ENCODE peak calls at places on chromosomes 1 and 21, in six cellular contexts. J is IMR-90, C is neuronal stem cell, N is mesendoderm, Y is mesenchymal stem cell, T is H1. G is an unnamed sample. For H3K27me3, the result is how much of the 10 kb centered on the place peaks cover.

GRCh38 chr1:117754061-117754969 is 148.5 kb downstream of the TENT5C start:
- DNase-seq in Y (peak), J (peak), T (peak), N (peak), C (peak), G (peak)

GRCh38 chr1:190478193-190479007 is 736 bp upstream of the BRINP3 start:
- DNase-seq in J (peak), Y (peak), C (no peak), N (peak), T (no peak), G (no peak)

GRCh38 chr1:58942759-58943191 is 158.9 kb upstream of the JUN start:
- DNase-seq in T (no peak), J (no peak), C (no peak), N (no peak), Y (no peak), G (no peak)

GRCh38 chr1:107009286-107009685 is 47.2 kb upstream of the PRMT6 start:
- DNase-seq in J (no peak), C (no peak), Y (no peak), N (no peak), T (no peak), G (no peak)

GRCh38 chr1:8167936-8168335 is 141.8 kb upstream of the ERRFI1 start:
- DNase-seq in T (no peak), N (peak), J (no peak), C (no peak), Y (no peak), G (no peak)

GRCh38 chr1:208312706-208313105 is 68.5 kb upstream of the PLXNA2 start:
- DNase-seq in T (no peak), Y (peak), J (no peak), C (no peak), N (no peak), G (no peak)

GRCh38 chr1:18264450-18265000 is 156.9 kb downstream of the IGSF21 start:
- DNase-seq in C (no peak), T (no peak), J (no peak), Y (no peak), N (peak), G (no peak)

GRCh38 chr1:157963713-157964112 is 29.7 kb upstream of the KIRREL1 start:
- DNase-seq in N (peak), Y (peak), C (peak), T (peak), J (peak), G (peak)

GRCh38 chr1:237492359-237492758 is 398.4 kb downstream of the ZP4 start:
- DNase-seq in N (peak), T (no peak), Y (no peak), J (no peak), C (no peak), G (no peak)
- H3K27me3 ChIP-seq in N (under half), T (under half), Y (under half), J (under half), C (under half), G (under half)

DNA sequence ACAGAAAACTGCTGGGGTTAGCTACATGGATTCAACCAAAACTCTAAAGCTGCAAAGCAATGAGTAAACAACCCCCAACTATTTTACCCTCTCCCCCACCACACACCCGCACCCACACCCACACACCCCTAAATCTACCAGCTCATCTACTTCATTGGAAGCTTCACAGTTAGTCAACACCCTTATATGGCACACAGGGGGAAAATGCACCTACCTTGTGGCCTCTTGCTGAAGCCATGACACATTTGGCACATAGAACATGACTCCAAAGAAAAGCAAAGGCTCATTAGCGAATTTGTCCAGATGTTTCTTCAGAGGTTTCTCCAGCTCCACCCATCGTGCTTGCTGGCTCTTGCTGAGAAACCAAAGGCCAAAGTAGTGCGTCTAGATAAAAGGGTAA is 99.8 kb downstream of the PTPN14 start:
- DNase-seq in J (no peak), T (no peak), N (no peak), C (no peak), Y (no peak), G (no peak)
- H2AK5ac ChIP-seq in J (peak), T (peak), N (no peak), C (no peak), Y (no peak), G (no peak)

GRCh38 chr1:104720701-104721100 is 971.0 kb downstream of the AMY1C start:
- DNase-seq in Y (no peak), J (no peak), T (no peak), N (no peak), C (no peak), G (no peak)
- H3K4me3 ChIP-seq in Y (no peak), J (no peak), T (no peak), N (no peak), C (no peak), G (no peak)

GRCh38 chr21:28923439-28923975 is 69.2 kb downstream of the LTN1 start:
- DNase-seq in N (no peak), J (no peak), C (no peak), Y (no peak), T (no peak), G (no peak)

GRCh38 chr21:28932717-28933116 is 60.0 kb downstream of the LTN1 start:
- DNase-seq in N (no peak), J (no peak), Y (no peak), T (no peak), C (no peak), G (no peak)

GRCh38 chr21:28922368-28922767 is 70.3 kb downstream of the LTN1 start:
- DNase-seq in Y (no peak), N (peak), C (no peak), T (peak), J (no peak), G (no peak)

GRCh38 chr21:28928578-28929124 is 64.0 kb downstream of the LTN1 start:
- DNase-seq in C (no peak), N (no peak), J (no peak), T (no peak), Y (no peak), G (no peak)

DNA sequence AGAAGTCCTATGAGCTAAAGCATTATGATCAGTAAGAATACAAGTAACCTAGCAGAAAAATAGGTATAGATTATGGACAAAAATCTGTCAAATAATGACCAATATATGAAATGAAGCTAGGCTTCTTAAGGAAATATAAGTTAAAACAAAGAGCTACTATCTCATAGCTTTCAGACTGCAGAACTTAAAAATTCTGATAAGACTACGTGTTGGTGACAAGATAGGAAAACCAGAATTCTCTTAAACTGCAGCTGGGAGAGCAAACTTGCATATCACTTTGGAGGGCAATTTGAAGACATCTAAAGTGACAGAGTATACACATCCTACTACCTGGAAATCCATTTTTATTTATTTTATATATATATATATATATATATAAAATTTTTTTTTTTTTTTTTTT is 65.6 kb downstream of the LTN1 start:
- DNase-seq in Y (no peak), N (no peak), T (no peak), C (no peak), J (no peak), G (no peak)
- H3K27me3 ChIP-seq in Y (under half), N (under half), T (under half), C (under half), J (under half), G (under half)

DNA sequence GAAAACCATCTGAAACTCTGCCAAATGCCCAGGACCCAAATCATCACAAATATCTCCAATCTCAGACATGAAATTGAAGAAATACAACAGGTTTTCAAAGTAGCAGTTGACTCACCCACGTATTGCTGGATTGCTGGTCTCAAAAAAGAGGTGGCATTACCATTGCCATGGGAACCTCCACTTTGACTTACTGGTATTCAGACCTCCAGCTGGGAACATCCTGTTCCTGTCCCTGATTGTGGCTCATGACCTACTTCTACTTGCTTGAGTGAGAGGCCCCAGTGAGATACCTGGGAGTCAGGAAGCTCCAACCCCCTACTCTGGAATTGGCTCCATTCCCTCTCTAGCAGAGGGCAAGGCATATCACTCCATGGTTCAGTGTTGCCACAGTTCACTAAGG is 64.6 kb downstream of the NMNAT2 start:
- DNase-seq in C (no peak), T (no peak), N (peak), Y (no peak), J (no peak), G (no peak)
- H2AK5ac ChIP-seq in C (no peak), T (no peak), N (no peak), Y (no peak), J (no peak), G (no peak)

GRCh38 chr1:214224605-214225354 is 56.2 kb upstream of the SMYD2 start:
- DNase-seq in N (peak), T (peak), J (peak), C (no peak), Y (peak), G (no peak)
- H3K4me3 ChIP-seq in N (no peak), T (peak), J (peak), C (no peak), Y (no peak), G (no peak)

GRCh38 chr1:162984699-162985098 is 84.5 kb upstream of the RGS4 start:
- DNase-seq in J (peak), T (no peak), C (no peak), N (no peak), Y (peak), G (no peak)

GRCh38 chr1:162988869-162989268 is 80.3 kb upstream of the RGS4 start:
- DNase-seq in T (no peak), J (no peak), C (no peak), Y (no peak), N (peak), G (no peak)

GRCh38 chr1:162987866-162988265 is 81.3 kb upstream of the RGS4 start:
- DNase-seq in C (no peak), N (no peak), Y (no peak), T (no peak), J (peak), G (no peak)

GRCh38 chr1:162983671-162984425 is 85.3 kb upstream of the RGS4 start:
- DNase-seq in C (no peak), J (no peak), T (no peak), N (no peak), Y (no peak), G (no peak)

GRCh38 chr1:162985816-162986215 is 83.3 kb upstream of the RGS4 start:
- DNase-seq in Y (no peak), J (peak), C (no peak), N (no peak), T (no peak), G (no peak)
- H3K27me3 ChIP-seq in Y (under half), J (under half), C (under half), N (under half), T (under half), G (under half)

GRCh38 chr1:114757455-114758250 is at the start of gene CSDE1:
- DNase-seq in J (peak), T (peak), C (peak), Y (peak), N (peak), G (peak)
- H2AK5ac ChIP-seq in J (peak), T (peak), C (peak), Y (peak), N (peak), G (peak)

DNA sequence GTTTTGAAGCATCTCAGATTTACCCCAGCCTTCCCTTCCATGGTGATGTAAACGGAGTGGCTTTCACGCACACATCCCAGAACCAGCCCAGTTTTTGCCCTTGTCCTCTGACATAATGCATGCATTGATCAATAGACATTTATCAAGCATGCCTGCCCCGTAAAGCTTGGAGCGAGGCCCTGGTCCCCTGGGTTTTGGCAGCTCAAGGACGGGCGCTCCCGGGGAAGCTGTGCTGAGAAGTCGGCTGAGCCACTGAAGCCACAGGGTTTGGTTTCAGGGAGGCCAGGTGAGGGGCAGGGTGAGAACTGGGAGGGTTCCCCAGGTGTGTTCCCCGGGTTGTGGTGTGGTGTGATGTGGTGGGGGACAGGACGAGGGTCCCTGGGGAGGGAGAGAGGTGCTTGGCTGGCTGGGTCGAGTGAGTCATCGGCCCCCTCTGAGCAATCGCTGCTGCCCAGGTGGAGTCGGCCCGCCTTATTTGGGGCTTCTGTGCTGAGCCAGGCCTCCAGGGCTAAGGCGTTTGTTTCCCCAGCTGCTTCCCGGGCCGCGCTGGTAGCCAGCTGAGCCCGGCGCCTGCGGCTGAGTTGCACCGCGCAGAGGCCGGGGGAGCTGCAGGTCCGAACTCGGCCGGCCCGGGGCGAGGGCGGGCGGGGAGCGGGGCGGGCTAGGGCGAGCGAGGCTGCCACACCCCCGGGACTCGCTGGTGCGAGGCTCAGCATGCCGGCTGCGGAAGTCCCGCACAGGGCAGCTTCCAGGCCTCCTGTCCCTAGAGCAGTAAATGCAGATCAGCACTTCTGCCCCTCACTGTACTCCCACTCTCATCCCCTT is 23.6 kb downstream of the ATP2B4 start:
- DNase-seq in Y (peak), N (peak), J (peak), T (peak), C (no peak), G (peak)
- H3K4me3 ChIP-seq in Y (no peak), N (no peak), J (no peak), T (peak), C (no peak), G (no peak)

GRCh38 chr1:57204091-57204490 is 219.8 kb downstream of the DAB1 start:
- DNase-seq in T (no peak), J (no peak), C (no peak), N (no peak), Y (no peak), G (no peak)
- H3K27me3 ChIP-seq in T (half or more), J (under half), C (under half), N (under half), Y (under half), G (under half)

G was measured in trophoblast cell.